ENCODE peak calls at places on chromosomes 4 and X, in ten cellular contexts. Z is uterus; M is DMS 273 treated with DMSO at 0.1 percent for 48 hours; B is caudate nucleus; G is NCI-H1092; U is stromal cell of bone marrow; H is stimulated activated CD4-positive, alpha-beta T cell treated with anti-CD3 and anti-CD28 coated beads, Interleukin-4, amount 100 ng/mL, for 1 hour; S is substantia nigra; Q is sciatic nerve; I is NCI-H1417 treated with DMSO at 0.1 percent for 48 hours. V is an unnamed sample.

GRCh38 chr4:90121961-90122748 is 5.0 kb upstream of the CCSER1 start:
- DNase-seq in H (no peak), Z (no peak), S (no peak), G (no peak), Q (no peak), B (no peak), U (no peak), M (peak), I (no peak), V (no peak)

GRCh38 chr4:55157559-55158277 is 32.3 kb upstream of the KDR start:
- DNase-seq in U (no peak), S (no peak), G (no peak), B (no peak), Z (no peak), H (no peak), Q (no peak), I (no peak), M (no peak), V (no peak)

GRCh38 chr4:113579360-113579759 is 182.2 kb downstream of the CAMK2D start:
- DNase-seq in I (no peak), U (no peak), G (no peak), M (no peak), Q (no peak), H (no peak), Z (no peak), B (no peak), S (no peak), V (no peak)

GRCh38 chr4:134906404-134907023 is 704.9 kb upstream of the PABPC4L start:
- DNase-seq in B (no peak), Z (no peak), I (peak), G (peak), S (no peak), Q (no peak), H (no peak), M (no peak), U (no peak), V (peak)

GRCh38 chr4:179307297-179308136 is 1865.3 kb upstream of the AGA start:
- DNase-seq in Z (no peak), B (no peak), U (peak), M (no peak), Q (no peak), S (no peak), G (peak), I (no peak), H (no peak), V (peak)

GRCh38 chrX:44012484-44013096 is 39.4 kb upstream of the NDP start:
- DNase-seq in B (peak), Z (no peak), G (no peak), S (no peak), H (peak), I (no peak), U (peak), Q (no peak), M (no peak), V (peak)

GRCh38 chr4:124181045-124181444 is 531.5 kb downstream of the ANKRD50 start:
- DNase-seq in M (no peak), B (no peak), I (no peak), U (no peak), Z (no peak), S (no peak), H (no peak), G (no peak), Q (no peak), V (no peak)

GRCh38 chr4:126874533-126874932 is 758.2 kb upstream of the INTU start:
- DNase-seq in I (no peak), H (no peak), G (no peak), B (no peak), Z (no peak), M (no peak), Q (no peak), U (no peak), S (no peak), V (no peak)

GRCh38 chr4:19857405-19857804 is 394.3 kb upstream of the SLIT2 start:
- DNase-seq in Q (no peak), G (peak), B (no peak), I (no peak), U (no peak), Z (no peak), M (no peak), H (no peak), S (no peak), V (no peak)

GRCh38 chr4:155667538-155668511 is 1.2 kb downstream of the GUCY1A1 start:
- DNase-seq in U (no peak), I (no peak), G (no peak), B (peak), Z (peak), H (no peak), Q (peak), S (peak), M (no peak), V (peak)

GRCh38 chr4:127071443-127071842 is 561.3 kb upstream of the INTU start:
- DNase-seq in H (no peak), S (no peak), I (no peak), G (no peak), Z (no peak), M (no peak), B (no peak), Q (no peak), U (no peak), V (no peak)

GRCh38 chr4:10582966-10583365 is 101.6 kb downstream of the CLNK start:
- DNase-seq in H (no peak), U (no peak), S (no peak), M (no peak), B (no peak), Q (no peak), I (no peak), Z (no peak), G (no peak), V (no peak)

GRCh38 chrX:150063138-150063518 is 124.8 kb upstream of the EOLA2 start:
- DNase-seq in U (no peak), H (no peak), B (no peak), S (no peak), Q (no peak), M (no peak), G (no peak), I (no peak), Z (no peak), V (no peak)

GRCh38 chrX:108396188-108396885 is 41.9 kb downstream of the COL4A6 start:
- DNase-seq in Z (no peak), S (no peak), Q (no peak), H (no peak), M (no peak), U (no peak), I (no peak), B (no peak), G (no peak), V (no peak)

GRCh38 chr4:16226816-16227461 is 668 bp upstream of the TAPT1 start:
- DNase-seq in U (no peak), H (peak), M (no peak), S (peak), G (no peak), I (no peak), B (peak), Q (peak), Z (peak), V (peak)

GRCh38 chr4:4913628-4914027 is 54.2 kb downstream of the MSX1 start:
- DNase-seq in H (no peak), U (no peak), Z (no peak), I (no peak), S (no peak), Q (no peak), B (no peak), G (no peak), M (no peak), V (no peak)